ENCODE peak calls at places on chromosomes 7 and 10, in nine cellular contexts. G, C, W, B, X, P, Q, F and T are unnamed samples. For H3K27me3, the result is how much of the 10 kb centered on the place peaks cover.

GRCh38 chr10:71713135-71714040 is 6.2 kb downstream of the C10orf105 start:
- DNase-seq in F (peak), B (peak), Q (peak), G (peak), P (no peak), W (peak), X (no peak), C (peak), T (peak)

GRCh38 chr10:71476249-71477011 is 79.7 kb downstream of the CDH23 start:
- DNase-seq in C (peak), P (no peak), W (no peak), Q (no peak), B (peak), G (no peak), F (peak), X (no peak), T (peak)

GRCh38 chr10:121607310-121608055 is 9.2 kb upstream of the FGFR2 start:
- DNase-seq in X (no peak), P (no peak), W (no peak), F (no peak), Q (no peak), G (peak), C (no peak), B (no peak), T (no peak)

GRCh38 chr7:115838829-115839228 is 191.7 kb downstream of the TFEC start:
- DNase-seq in Q (no peak), B (no peak), G (no peak), X (no peak), F (no peak), W (peak), P (no peak), C (no peak), T (no peak)

GRCh38 chr10:80357000-80357803 is 621 bp downstream of the DYDC2 start:
- DNase-seq in X (no peak), C (no peak), F (no peak), B (no peak), W (no peak), G (no peak), P (no peak), Q (no peak), T (peak)

GRCh38 chr7:157464971-157465481 is 128.2 kb downstream of the DNAJB6 start:
- DNase-seq in W (no peak), X (no peak), C (no peak), B (peak), G (no peak), Q (no peak), F (no peak), P (no peak), T (no peak)

GRCh38 chr7:141012044-141012685 is 2.6 kb downstream of the MRPS33 start:
- DNase-seq in C (peak), X (peak), F (peak), P (peak), G (peak), W (peak), B (peak), Q (peak), T (peak)

GRCh38 chr7:29866490-29866930 is 60.2 kb downstream of the WIPF3 start:
- DNase-seq in G (no peak), W (peak), F (peak), Q (peak), B (no peak), P (no peak), C (peak), X (no peak), T (peak)

GRCh38 chr7:39621261-39621660 is 2.1 kb upstream of the RALA start:
- DNase-seq in X (no peak), C (no peak), B (no peak), F (no peak), G (no peak), Q (no peak), P (no peak), W (peak), T (no peak)

GRCh38 chr7:103630318-103630717 is 184.3 kb upstream of the SLC26A5 start:
- DNase-seq in Q (no peak), F (no peak), W (peak), B (no peak), X (no peak), G (no peak), P (peak), C (no peak), T (no peak)

GRCh38 chr7:76357379-76358052 is 1.3 kb downstream of the YWHAG start:
- DNase-seq in B (no peak), Q (no peak), P (no peak), G (no peak), C (peak), F (no peak), W (no peak), X (no peak), T (no peak)

GRCh38 chr10:46304671-46305429 is 18.1 kb downstream of the ANTXRL start:
- DNase-seq in X (no peak), P (no peak), C (no peak), Q (no peak), F (no peak), G (peak), W (no peak), B (peak), T (no peak)

GRCh38 chr7:1240296-1240820 is 7.7 kb downstream of the UNCX start:
- DNase-seq in Q (no peak), G (no peak), X (no peak), F (no peak), W (no peak), C (no peak), P (no peak), B (peak), T (no peak)

GRCh38 chr7:26151096-26151495 is 902 bp upstream of the NFE2L3 start:
- DNase-seq in G (no peak), P (no peak), B (no peak), W (no peak), C (no peak), F (no peak), X (no peak), Q (no peak), T (no peak)

GRCh38 chr10:60238408-60239100 is 151.1 kb downstream of the ANK3 start:
- DNase-seq in W (peak), X (no peak), Q (no peak), G (no peak), P (peak), F (no peak), C (no peak), B (no peak), T (no peak)

GRCh38 chr7:44309271-44310091 is 15.9 kb downstream of the CAMK2B start:
- DNase-seq in B (peak), C (peak), P (peak), G (peak), F (no peak), Q (peak), X (peak), W (peak), T (peak)

GRCh38 chr7:157475601-157476000 is 138.8 kb downstream of the DNAJB6 start:
- DNase-seq in B (peak), F (no peak), X (no peak), P (no peak), Q (no peak), C (no peak), G (no peak), W (no peak), T (no peak)

GRCh38 chr10:4825868-4826787 is at the start of gene AKR1E2:
- DNase-seq in F (peak), B (peak), G (peak), Q (peak), P (peak), C (peak), X (no peak), W (peak), T (peak)

GRCh38 chr7:155108144-155108901 is 38.2 kb downstream of the HTR5A start:
- DNase-seq in X (no peak), P (no peak), B (no peak), F (no peak), C (no peak), W (no peak), G (no peak), Q (no peak), T (no peak)

GRCh38 chr10:70779088-70779487 is 6.1 kb downstream of the TBATA start:
- DNase-seq in C (no peak), X (no peak), F (no peak), G (no peak), P (no peak), Q (no peak), B (no peak), W (no peak), T (no peak)

GRCh38 chr7:128902761-128903585 is 7.5 kb downstream of the KCP start:
- DNase-seq in X (no peak), G (peak), F (no peak), P (no peak), C (no peak), B (peak), W (peak), Q (no peak), T (no peak)

GRCh38 chr7:158950914-158951635 is 94.7 kb downstream of the DYNC2I1 start:
- DNase-seq in C (no peak), W (peak), B (no peak), Q (no peak), G (no peak), P (no peak), F (no peak), X (no peak), T (no peak)

GRCh38 chr7:178444-178843 is 13.9 kb upstream of the FAM20C start:
- DNase-seq in G (no peak), Q (no peak), B (no peak), X (no peak), W (no peak), F (no peak), C (no peak), P (no peak), T (no peak)

GRCh38 chr10:96301616-96302015 is 2.6 kb upstream of the DNTT start:
- DNase-seq in C (no peak), F (no peak), X (peak), P (no peak), G (no peak), Q (no peak), B (no peak), W (no peak), T (no peak)

GRCh38 chr10:94623572-94623971 is 60.0 kb upstream of the CYP2C18 start:
- DNase-seq in C (no peak), P (no peak), Q (no peak), X (no peak), F (no peak), B (no peak), G (no peak), W (no peak), T (no peak)

GRCh38 chr10:48551796-48552591 is 52.9 kb downstream of the ARHGAP22 start:
- DNase-seq in Q (peak), W (peak), C (peak), B (no peak), G (no peak), P (peak), X (no peak), F (peak), T (peak)

GRCh38 chr7:159040912-159041711 is 103.6 kb downstream of the VIPR2 start:
- DNase-seq in C (no peak), B (no peak), G (peak), P (no peak), Q (no peak), X (no peak), W (no peak), F (no peak), T (peak)

GRCh38 chr10:74825371-74826141 is 844 bp upstream of the KAT6B start:
- DNase-seq in P (peak), Q (no peak), W (no peak), C (no peak), X (no peak), G (no peak), B (peak), F (no peak), T (peak)

GRCh38 chr7:44995555-44996493 is 4.2 kb upstream of the CCM2 start:
- DNase-seq in W (no peak), F (no peak), B (no peak), C (no peak), Q (no peak), X (no peak), P (no peak), G (no peak), T (no peak)

GRCh38 chr10:110642980-110643655 is 1.0 kb upstream of the RBM20 start:
- DNase-seq in F (no peak), X (no peak), W (no peak), C (no peak), Q (no peak), G (no peak), B (no peak), P (no peak), T (no peak)

GRCh38 chr10:110643670-110644597 is at the start of gene RBM20:
- DNase-seq in P (peak), W (no peak), G (no peak), F (no peak), C (peak), Q (no peak), B (peak), X (no peak), T (no peak)

GRCh38 chr10:110647136-110647430 is 2.9 kb downstream of the RBM20 start:
- DNase-seq in P (no peak), Q (no peak), W (peak), F (no peak), C (no peak), X (no peak), G (no peak), B (no peak), T (no peak)

GRCh38 chr10:110646417-110647135 is 2.4 kb downstream of the RBM20 start:
- DNase-seq in W (no peak), G (no peak), Q (no peak), X (no peak), B (no peak), P (peak), F (no peak), C (no peak), T (no peak)

DNA sequence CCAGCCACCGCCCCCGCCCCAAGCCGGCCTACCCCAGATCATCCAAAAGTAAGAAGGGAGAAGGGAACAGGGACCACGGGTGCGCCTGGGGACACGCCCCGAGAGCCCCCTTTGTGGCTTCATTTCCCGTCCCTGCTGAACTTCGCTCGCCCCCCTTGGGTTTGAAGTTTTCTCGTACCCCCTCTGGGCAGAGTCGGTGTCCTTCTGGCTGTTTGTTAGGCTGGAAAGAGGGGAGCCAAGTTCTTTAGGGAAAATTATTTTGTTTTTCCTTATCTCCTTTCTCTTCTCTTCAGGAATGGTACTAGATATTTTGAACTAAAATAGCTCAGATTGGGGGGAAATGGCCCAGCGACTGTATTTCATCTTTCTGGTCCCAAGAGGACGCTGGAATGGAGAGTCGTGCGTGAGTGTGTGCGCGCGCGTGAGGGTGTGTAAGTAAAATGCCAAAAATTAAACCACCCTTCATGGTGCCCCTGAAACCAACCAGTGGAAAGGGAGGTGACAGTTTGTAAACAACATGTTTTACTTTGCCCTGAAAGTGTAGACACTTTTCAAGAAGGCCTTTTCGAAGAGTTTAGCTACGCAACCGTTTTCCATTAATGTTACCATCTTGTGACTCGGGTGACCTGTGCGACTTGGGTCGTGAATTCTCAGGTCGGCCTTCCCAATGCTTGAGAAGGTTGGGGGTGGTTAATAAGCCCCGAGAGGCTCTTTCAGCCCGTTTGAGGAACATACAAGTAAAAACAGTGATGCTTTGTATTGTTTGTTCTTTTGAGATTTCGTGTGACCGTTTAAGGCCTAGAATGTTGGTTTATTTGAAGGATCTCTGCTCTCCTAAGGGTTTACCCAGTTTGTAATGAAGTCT is 694 bp downstream of the RBM20 start:
- DNase-seq in B (no peak), W (no peak), Q (no peak), G (no peak), P (no peak), F (no peak), C (no peak), X (no peak), T (no peak)
- H3K27me3 ChIP-seq in B (under half), W (under half), Q (under half), G (half or more), P (under half), F (half or more), C (half or more), X (under half), T (under half)

GRCh38 chr10:6273351-6273750 is 70.6 kb downstream of the PFKFB3 start:
- DNase-seq in W (no peak), C (no peak), B (no peak), Q (no peak), X (no peak), G (no peak), P (no peak), F (no peak), T (no peak)

GRCh38 chr10:6274504-6274903 is 71.8 kb downstream of the PFKFB3 start:
- DNase-seq in X (no peak), F (no peak), W (no peak), B (no peak), G (no peak), Q (no peak), P (no peak), C (no peak), T (no peak)

GRCh38 chr10:6274040-6274439 is 71.3 kb downstream of the PFKFB3 start:
- DNase-seq in X (peak), P (no peak), Q (no peak), G (no peak), F (no peak), C (no peak), W (peak), B (no peak), T (no peak)

GRCh38 chr10:6272126-6272525 is 69.4 kb downstream of the PFKFB3 start:
- DNase-seq in B (no peak), G (no peak), W (no peak), P (no peak), X (no peak), F (no peak), Q (no peak), C (no peak), T (no peak)

GRCh38 chr10:6275022-6275997 is 72.6 kb downstream of the PFKFB3 start:
- DNase-seq in Q (peak), F (peak), C (peak), G (peak), B (peak), W (peak), X (peak), P (peak), T (no peak)
- TF ChIP-seq POLR2A in Q (peak), F (no peak), C (no peak), G (no peak), B (no peak), W (no peak), X (no peak), P (no peak), T (no peak)

DNA sequence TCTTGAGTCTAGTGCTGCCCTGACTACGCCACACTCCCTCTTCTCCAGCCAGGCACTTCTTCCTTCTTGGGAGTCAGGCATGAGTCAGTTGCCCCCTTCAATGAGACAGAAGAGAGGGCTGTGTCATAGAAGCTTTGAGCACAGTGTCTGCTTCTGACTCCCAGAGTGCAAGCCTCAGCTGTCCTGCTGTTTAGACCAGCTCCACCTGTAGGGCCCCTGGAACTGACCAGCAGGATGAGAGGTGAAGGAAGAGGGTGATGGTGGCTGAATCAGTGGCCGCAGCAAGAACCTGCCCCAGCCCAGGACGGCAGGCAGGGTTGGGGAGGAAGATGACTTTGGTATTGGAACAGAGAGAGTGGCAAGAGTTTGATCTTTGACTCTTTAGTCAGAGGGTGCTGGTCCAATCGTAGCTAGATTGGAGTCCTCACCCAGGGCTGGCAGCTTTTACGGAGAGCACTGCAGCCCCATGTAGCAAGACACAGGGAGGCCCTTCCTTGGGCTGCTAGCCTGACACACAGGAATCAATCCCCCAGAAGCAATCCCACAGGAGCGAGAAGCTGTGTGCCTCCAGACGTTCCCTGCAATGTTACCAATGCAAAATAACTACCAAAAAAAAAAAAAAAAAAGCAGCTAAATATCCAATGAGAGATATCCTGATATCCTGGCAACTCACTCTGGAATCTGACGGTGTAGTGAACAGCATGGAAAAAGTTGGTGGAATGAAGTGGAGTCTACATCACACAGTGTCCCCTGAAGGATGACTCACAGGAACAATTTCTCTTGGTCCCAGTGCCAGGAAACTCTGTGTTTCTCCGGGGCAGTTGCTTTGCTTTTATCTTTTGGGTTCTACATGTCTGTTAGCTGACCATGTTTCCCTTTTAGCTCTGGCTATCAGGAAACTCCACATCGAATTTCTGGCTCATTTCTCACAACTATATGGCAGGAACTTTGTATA is 6.9 kb downstream of the C10orf62 start:
- DNase-seq in B (no peak), Q (peak), F (peak), P (peak), W (peak), X (peak), C (peak), G (no peak), T (peak)
- H3K27ac ChIP-seq in B (no peak), Q (peak), F (peak), P (peak), W (peak), X (peak), C (peak), G (peak), T (no peak)

GRCh38 chr10:101143354-101143648 is 12.2 kb downstream of the TLX1 start:
- DNase-seq in X (no peak), G (no peak), B (no peak), P (no peak), F (no peak), W (no peak), C (no peak), Q (no peak), T (no peak)

GRCh38 chr10:101144053-101144452 is 13.0 kb downstream of the TLX1 start:
- DNase-seq in X (no peak), W (no peak), P (no peak), Q (no peak), G (no peak), C (no peak), B (no peak), F (no peak), T (no peak)

GRCh38 chr10:101140950-101141621 is 10.0 kb downstream of the TLX1 start:
- DNase-seq in C (no peak), B (no peak), P (no peak), X (no peak), Q (no peak), F (no peak), W (no peak), G (no peak), T (no peak)

GRCh38 chr10:101141622-101142532 is 10.8 kb downstream of the TLX1 start:
- DNase-seq in Q (peak), X (peak), C (peak), G (no peak), W (peak), F (peak), B (peak), P (peak), T (peak)

DNA sequence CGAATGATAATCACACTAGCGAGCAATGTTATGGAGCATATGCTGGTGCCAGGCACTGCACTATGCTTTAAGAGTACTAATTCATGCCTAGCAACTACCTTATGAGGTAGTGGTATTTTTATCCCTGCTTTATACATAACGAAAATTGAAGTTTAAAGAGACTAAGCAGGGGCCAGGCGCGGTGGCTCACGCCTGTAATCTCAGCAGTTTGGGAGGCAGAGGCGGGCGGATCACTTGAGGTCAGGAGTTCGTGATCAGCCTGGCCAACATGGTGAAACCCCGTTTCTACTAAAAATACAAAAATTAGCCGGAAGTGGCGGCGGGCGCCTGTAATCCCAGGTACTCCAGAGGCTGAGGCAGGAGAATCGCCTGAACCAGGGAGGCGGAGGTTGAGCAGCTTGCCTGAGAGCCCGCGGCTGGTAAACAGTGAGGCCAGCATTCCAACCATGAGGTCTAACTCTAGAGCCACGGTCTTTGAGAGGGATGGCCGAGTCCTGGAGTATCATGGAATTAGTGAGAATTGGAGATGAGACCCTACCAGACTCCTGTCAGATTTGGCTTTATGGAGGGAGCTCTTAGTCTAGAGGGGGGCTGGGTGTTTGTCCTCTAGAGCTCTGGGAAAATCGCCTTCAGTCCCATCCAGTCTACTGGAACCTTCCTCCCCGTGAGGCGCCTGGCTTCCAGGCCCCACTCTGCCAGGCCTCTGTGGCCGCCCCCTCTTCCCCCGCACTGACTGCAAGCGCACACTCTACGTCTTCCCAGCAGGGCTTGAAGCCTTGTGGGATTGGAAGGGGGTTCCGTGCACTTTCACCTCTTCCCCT is 11.6 kb downstream of the TLX1 start:
- DNase-seq in Q (no peak), W (no peak), G (no peak), F (no peak), X (no peak), P (no peak), B (no peak), C (no peak), T (no peak)
- H3K27me3 ChIP-seq in Q (half or more), W (half or more), G (half or more), F (half or more), X (under half), P (under half), B (under half), C (half or more), T (under half)